ENCODE peak calls at places on chromosomes 7 and 10, in nine cellular contexts. H is left ventricle myocardium inferior, Q is tibial nerve, A is esophagus squamous epithelium, U is cardiac muscle cell, K is AG04450, C is psoas muscle, G is lower lobe of right lung, V is neuronal stem cell. W is an unnamed sample.

GRCh38 chr7:38385682-38386081 is 112.2 kb upstream of the TARP start:
- DNase-seq in H (no peak), Q (no peak), A (no peak), U (no peak), K (no peak), C (no peak), G (no peak), V (no peak), W (no peak)

GRCh38 chr7:99121496-99122021 is 22.3 kb downstream of the SMURF1 start:
- DNase-seq in H (peak), Q (no peak), A (no peak), U (peak), K (no peak), C (no peak), G (no peak), V (no peak), W (no peak)

GRCh38 chr10:24209421-24209770 is 458 bp downstream of the KIAA1217 start:
- DNase-seq in H (no peak), Q (no peak), A (no peak), U (peak), K (no peak), C (peak), G (no peak), V (no peak), W (no peak)

GRCh38 chr10:13213163-13213562 is 21.0 kb downstream of the UCMA start:
- DNase-seq in H (no peak), Q (no peak), A (no peak), U (no peak), K (no peak), C (no peak), G (no peak), V (no peak), W (no peak)

GRCh38 chr10:133617196-133617595 is 9.4 kb downstream of the FRG2B start:
- DNase-seq in H (no peak), Q (no peak), A (no peak), U (no peak), K (no peak), C (no peak), G (no peak), V (no peak), W (no peak)

GRCh38 chr7:47968852-47969774 is 10.3 kb downstream of the HUS1 start:
- DNase-seq in H (peak), Q (no peak), A (no peak), U (peak), K (no peak), C (peak), G (peak), V (peak), W (peak)

GRCh38 chr7:55244346-55244745 is 120.8 kb upstream of the LANCL2 start:
- DNase-seq in H (no peak), Q (no peak), A (no peak), U (no peak), K (no peak), C (no peak), G (no peak), V (no peak), W (no peak)

GRCh38 chr10:78533776-78534175 is 500.1 kb downstream of the RPS24 start:
- DNase-seq in H (no peak), Q (no peak), A (no peak), U (no peak), K (no peak), C (no peak), G (no peak), V (no peak), W (no peak)

GRCh38 chr7:73811760-73812168 is 19.0 kb upstream of the CLDN4 start:
- DNase-seq in H (peak), Q (no peak), A (no peak), U (peak), K (no peak), C (peak), G (peak), V (no peak), W (peak)

GRCh38 chr7:92766461-92767003 is 69.8 kb downstream of the CDK6 start:
- DNase-seq in H (no peak), Q (no peak), A (no peak), U (peak), K (no peak), C (no peak), G (no peak), V (no peak), W (no peak)

GRCh38 chr7:83468251-83468739 is 180.6 kb downstream of the SEMA3E start:
- DNase-seq in H (peak), Q (peak), A (no peak), U (peak), K (peak), C (peak), G (peak), V (peak), W (peak)

GRCh38 chr10:21403256-21404015 is 122.0 kb downstream of the SKIDA1 start:
- DNase-seq in H (no peak), Q (no peak), A (no peak), U (no peak), K (no peak), C (no peak), G (no peak), V (no peak), W (no peak)

GRCh38 chr10:119453313-119453712 is 89.2 kb downstream of the RGS10 start:
- DNase-seq in H (no peak), Q (no peak), A (no peak), U (no peak), K (no peak), C (no peak), G (no peak), V (no peak), W (no peak)

GRCh38 chr10:92849234-92849525 is 860 bp downstream of the EXOC6 start:
- DNase-seq in H (no peak), Q (no peak), A (no peak), U (no peak), K (no peak), C (no peak), G (no peak), V (no peak), W (no peak)

GRCh38 chr10:112783653-112784426 is 166.2 kb upstream of the TCF7L2 start:
- DNase-seq in H (peak), Q (no peak), A (no peak), U (peak), K (no peak), C (no peak), G (no peak), V (no peak), W (peak)

GRCh38 chr7:69452797-69453196 is 145.5 kb upstream of the AUTS2 start:
- DNase-seq in H (no peak), Q (no peak), A (no peak), U (no peak), K (no peak), C (no peak), G (no peak), V (no peak), W (no peak)

GRCh38 chr7:1817061-1817712 is 147.1 kb downstream of the ELFN1 start:
- DNase-seq in H (no peak), Q (no peak), A (no peak), U (no peak), K (no peak), C (no peak), G (no peak), V (no peak), W (no peak)

GRCh38 chr10:94443052-94443451 is 40.7 kb downstream of the TBC1D12 start:
- DNase-seq in H (no peak), Q (no peak), A (no peak), U (no peak), K (no peak), C (no peak), G (no peak), V (no peak), W (no peak)

GRCh38 chr7:71132521-71133231 is 732 bp downstream of the GALNT17 start:
- DNase-seq in H (peak), Q (no peak), A (no peak), U (peak), K (no peak), C (peak), G (no peak), V (peak), W (peak)
- H3K4me3 ChIP-seq in H (peak), Q (peak), A (peak), U (peak), K (no peak), C (peak), G (peak), V (peak), W (peak)

GRCh38 chr10:68096913-68097509 is 12.3 kb upstream of the MYPN start:
- DNase-seq in H (no peak), Q (no peak), A (no peak), U (no peak), K (no peak), C (peak), G (no peak), V (no peak), W (no peak)
- H3K27ac ChIP-seq in H (peak), Q (no peak), A (peak), U (no peak), K (no peak), C (peak), G (no peak), V (no peak), W (no peak)

DNA sequence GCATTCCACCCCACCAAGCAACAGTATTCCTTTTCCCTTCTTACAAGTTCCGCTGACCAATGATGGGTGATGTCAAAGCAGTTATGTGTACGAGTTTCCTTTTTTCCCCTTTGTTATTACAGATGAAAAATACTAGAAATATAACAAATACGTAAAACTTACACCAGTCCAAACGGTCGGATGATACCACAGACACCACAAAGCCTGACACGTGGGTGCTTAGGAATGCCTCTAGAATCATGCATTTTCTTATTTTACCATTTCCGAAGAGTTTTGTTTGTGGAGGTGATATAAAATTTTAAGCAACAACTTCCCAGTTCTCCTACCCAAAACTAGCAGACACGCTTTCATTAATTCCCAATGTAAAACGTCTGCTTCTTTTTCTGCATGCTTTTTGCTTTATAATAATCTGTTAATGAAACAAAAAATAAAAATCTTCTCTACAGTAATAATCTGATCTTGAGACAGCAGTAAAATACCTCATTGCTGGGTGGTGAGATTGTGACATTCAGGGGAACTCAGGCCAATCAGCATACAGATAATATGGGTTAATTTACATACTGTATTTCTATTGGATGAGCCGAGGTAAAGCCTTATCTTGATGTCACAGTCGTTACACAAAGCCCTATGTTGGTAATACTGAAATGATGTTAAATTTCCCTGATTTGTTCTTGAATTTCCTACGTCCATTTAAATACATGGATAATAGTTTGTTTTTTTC is 811 bp upstream of the GPR85 start:
- DNase-seq in H (no peak), Q (no peak), A (no peak), U (peak), K (peak), C (no peak), G (no peak), V (no peak), W (no peak)
- H3K4me3 ChIP-seq in H (peak), Q (no peak), A (peak), U (no peak), K (peak), C (peak), G (peak), V (peak), W (no peak)

GRCh38 chr10:14571866-14572507 is 202.7 kb downstream of the FAM107B start:
- DNase-seq in H (no peak), Q (no peak), A (no peak), U (no peak), K (no peak), C (no peak), G (peak), V (no peak), W (peak)
- H3K27ac ChIP-seq in H (no peak), Q (no peak), A (peak), U (no peak), K (no peak), C (no peak), G (peak), V (no peak), W (peak)

DNA sequence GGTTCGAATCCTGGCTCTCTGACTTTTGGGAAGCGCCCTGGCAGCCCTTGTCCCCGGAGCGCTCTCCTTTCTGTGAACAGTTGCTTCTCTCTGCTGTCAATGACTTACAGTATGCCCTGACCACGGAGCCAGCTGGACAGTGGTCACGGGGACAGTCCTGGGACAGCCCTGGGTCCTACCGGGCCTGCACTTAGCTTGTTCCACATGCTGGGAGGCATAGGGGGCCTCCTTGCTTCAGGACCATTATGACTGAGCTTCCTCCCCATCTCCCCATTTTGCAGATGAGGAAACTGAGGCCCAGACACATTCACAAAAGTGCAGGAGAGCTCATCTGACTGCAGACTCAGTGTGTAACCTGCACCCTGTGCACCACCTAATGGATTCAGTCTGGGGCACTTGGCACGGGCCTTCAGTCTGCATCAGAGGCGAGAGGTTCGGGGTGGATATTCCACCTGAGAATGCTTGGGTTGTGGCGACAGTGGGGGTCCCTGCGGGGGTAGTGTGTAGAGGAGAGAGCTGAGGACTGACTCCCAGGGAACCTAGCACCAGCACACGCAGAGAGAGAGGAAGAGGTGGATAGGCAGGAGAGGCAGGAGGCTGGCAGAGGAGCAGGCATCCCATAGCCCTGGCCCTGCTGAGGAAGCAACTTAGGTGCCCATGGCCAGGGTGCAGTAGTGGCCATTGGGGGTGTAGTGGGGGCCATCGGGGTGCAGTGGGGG is 1.6 kb downstream of the DOCK1 start:
- DNase-seq in H (no peak), Q (no peak), A (no peak), U (no peak), K (no peak), C (no peak), G (no peak), V (no peak), W (no peak)
- H3K4me3 ChIP-seq in H (peak), Q (peak), A (peak), U (no peak), K (peak), C (peak), G (peak), V (peak), W (peak)